ENCODE peak calls at places on chromosomes 12 and 14, in ten cellular contexts. Z is tibial artery; G is CD8-positive, alpha-beta memory T cell; Y is neural progenitor cell; T is ascending aorta; E is brain microvascular endothelial cell; N is prostate gland; O is lung; M is left ventricle myocardium inferior; P is dorsolateral prefrontal cortex. J is an unnamed sample.
A peak's percentile ranks its signal among the peaks of the same experiment; 100 is the strongest.

GRCh38 chr12:6280672-6281071 is 29.8 kb upstream of the PLEKHG6 start:
- DNase-seq in Z (peak; percentile 53), G (no peak), Y (no peak), T (no peak), E (no peak), N (no peak), O (no peak), M (no peak), P (no peak), J (peak; percentile 63)

GRCh38 chr12:2688381-2688881 is 106.3 kb upstream of the FKBP4 start:
- DNase-seq in Z (peak; percentile 59), G (no peak), Y (no peak), T (no peak), E (no peak), N (no peak), O (peak; percentile 14), M (no peak), P (peak; percentile 1), J (no peak)

GRCh38 chr12:76714861-76715260 is 49.1 kb upstream of the ZDHHC17 start:
- DNase-seq in Z (no peak), G (no peak), Y (no peak), T (no peak), E (no peak), N (no peak), O (no peak), M (no peak), P (no peak), J (no peak)

GRCh38 chr14:83463500-83464098 is 1929.9 kb upstream of the SEL1L start:
- DNase-seq in Z (no peak), G (no peak), Y (peak; percentile 84), T (no peak), E (peak; percentile 76), N (peak; percentile 15), O (peak; percentile 36), M (no peak), P (no peak), J (no peak)

GRCh38 chr12:749871-750270 is 2.5 kb upstream of the WNK1 start:
- DNase-seq in Z (no peak), G (no peak), Y (no peak), T (no peak), E (no peak), N (no peak), O (no peak), M (no peak), P (no peak), J (no peak)

GRCh38 chr14:93115920-93116675 is at the start of gene ITPK1:
- DNase-seq in Z (peak; percentile 78), G (peak; percentile 41), Y (peak; percentile 92), T (no peak), E (no peak), N (peak; percentile 23), O (peak; percentile 34), M (peak; percentile 55), P (peak; percentile 39), J (peak; percentile 94)

GRCh38 chr14:86654558-86655184 is 1124.7 kb downstream of the FLRT2 start:
- DNase-seq in Z (no peak), G (peak; percentile 7), Y (peak; percentile 81), T (no peak), E (peak; percentile 27), N (no peak), O (peak; percentile 45), M (peak; percentile 23), P (no peak), J (no peak)

GRCh38 chr12:26564391-26564790 is 268.6 kb downstream of the ITPR2 start:
- DNase-seq in Z (no peak), G (no peak), Y (no peak), T (no peak), E (peak; percentile 38), N (no peak), O (no peak), M (no peak), P (no peak), J (no peak)

DNA sequence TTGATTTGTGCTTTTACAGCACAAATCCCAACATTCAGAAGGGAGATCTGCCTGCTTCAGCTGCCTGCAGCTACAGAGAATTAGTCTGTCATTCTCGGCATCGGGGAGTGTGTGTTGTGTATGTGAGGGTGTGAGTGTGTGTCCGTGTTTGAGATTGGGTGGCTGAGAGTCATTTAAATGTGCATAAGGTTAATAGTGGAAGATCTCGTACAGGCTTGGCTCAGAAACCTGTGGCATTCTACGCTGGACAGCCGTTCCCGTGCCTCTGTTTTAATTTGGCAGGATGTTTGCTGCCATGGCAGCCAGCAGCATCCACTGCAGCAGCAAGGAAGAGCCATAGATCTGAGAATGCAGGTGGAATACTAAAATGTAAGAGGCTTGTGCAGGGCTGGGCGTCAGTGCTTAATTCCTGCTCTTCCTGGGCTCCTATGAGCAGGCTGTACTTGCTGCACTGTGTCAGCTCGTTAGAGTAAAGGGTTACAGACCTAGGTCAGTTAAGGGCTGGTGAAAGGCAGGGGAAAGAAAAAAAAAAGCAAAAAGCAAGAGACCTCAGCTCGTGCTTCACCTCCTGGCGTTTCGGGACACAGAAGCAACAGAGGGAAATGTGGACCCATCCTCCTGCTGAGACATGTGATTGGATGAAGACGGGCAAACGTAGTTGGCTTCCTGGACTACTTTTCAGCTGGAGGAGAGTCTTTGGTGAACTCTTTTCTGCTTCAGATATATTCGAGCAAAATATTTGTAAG is 205.4 kb downstream of the NAV3 start:
- DNase-seq in Z (no peak), G (no peak), Y (peak; percentile 16), T (no peak), E (no peak), N (no peak), O (no peak), M (no peak), P (peak; percentile 51), J (no peak)
- H3K27ac ChIP-seq in Z (no peak overlapping the region), G (no peak overlapping the region), Y (no peak overlapping the region), T (no peak overlapping the region), E (no peak overlapping the region), N (no peak overlapping the region), O (peak overlapping the region; percentile 9), M (no peak overlapping the region), P (peak overlapping the region; percentile 68), J (no peak overlapping the region)

GRCh38 chr12:114685320-114685781 is 1.4 kb upstream of the TBX3 start:
- DNase-seq in Z (no peak), G (no peak), Y (peak; percentile 41), T (no peak), E (no peak), N (no peak), O (no peak), M (no peak), P (no peak), J (no peak)

GRCh38 chr12:114685869-114686268 is 1.9 kb upstream of the TBX3 start:
- DNase-seq in Z (no peak), G (no peak), Y (peak; percentile 70), T (no peak), E (no peak), N (no peak), O (no peak), M (no peak), P (no peak), J (no peak)

GRCh38 chr12:114684098-114684869 is at the start of gene TBX3:
- DNase-seq in Z (peak; percentile 92), G (no peak), Y (peak; percentile 98), T (peak; percentile 73), E (peak; percentile 97), N (peak; percentile 99), O (peak; percentile 88), M (peak; percentile 93), P (peak; percentile 18), J (peak; percentile 88)

GRCh38 chr12:114683709-114684097 is 272 bp downstream of the TBX3 start:
- DNase-seq in Z (no peak), G (no peak), Y (no peak), T (no peak), E (no peak), N (no peak), O (no peak), M (no peak), P (no peak), J (no peak)

DNA sequence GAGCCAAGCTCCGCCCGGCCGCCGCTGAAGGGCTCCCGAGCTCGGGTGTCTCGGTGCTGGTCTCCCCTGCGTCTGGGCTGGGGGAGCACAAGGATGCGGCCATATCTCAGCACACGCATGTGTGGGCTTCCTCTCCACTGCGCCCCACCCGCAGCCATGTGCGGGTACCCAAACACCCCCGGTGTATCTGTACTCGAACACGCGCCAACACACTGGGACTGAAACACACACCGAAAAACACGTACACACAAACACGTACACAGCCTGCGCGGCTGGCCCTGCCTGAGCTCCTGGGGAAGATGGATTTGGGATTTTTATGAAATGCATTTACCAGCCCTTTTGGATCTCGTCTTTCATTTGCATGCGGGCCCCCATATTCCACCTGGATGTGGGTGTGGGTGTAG is 897 bp upstream of the TBX3 start:
- DNase-seq in Z (no peak), G (no peak), Y (no peak), T (no peak), E (no peak), N (no peak), O (no peak), M (no peak), P (no peak), J (no peak)
- H3K27me3 ChIP-seq in Z (peaks cover 27% of the 10 kb centered on the region), G (peaks cover 65% of the 10 kb centered on the region), Y (peaks cover 99% of the 10 kb centered on the region), T (peaks cover 9% of the 10 kb centered on the region), E (peaks cover 27% of the 10 kb centered on the region), N (no peaks in the 10 kb centered on the region), O (no peaks in the 10 kb centered on the region), M (peaks cover 50% of the 10 kb centered on the region), P (peaks cover 24% of the 10 kb centered on the region), J (peaks cover 4% of the 10 kb centered on the region)

GRCh38 chr12:131930510-131930909 is 1.4 kb downstream of the PUS1 start:
- DNase-seq in Z (no peak), G (no peak), Y (no peak), T (no peak), E (no peak), N (no peak), O (no peak), M (no peak), P (no peak), J (no peak)

GRCh38 chr12:131928080-131928764 is 854 bp upstream of the PUS1 start:
- DNase-seq in Z (no peak), G (no peak), Y (no peak), T (no peak), E (no peak), N (no peak), O (no peak), M (no peak), P (no peak), J (no peak)

GRCh38 chr12:131928765-131929529 is at the start of gene PUS1:
- DNase-seq in Z (peak; percentile 97), G (peak; percentile 91), Y (peak; percentile 98), T (peak; percentile 67), E (peak; percentile 89), N (peak; percentile 92), O (peak; percentile 94), M (peak; percentile 95), P (peak; percentile 94), J (peak; percentile 98)

GRCh38 chr12:131927110-131928079 is 1.7 kb upstream of the PUS1 start:
- DNase-seq in Z (no peak), G (no peak), Y (no peak), T (no peak), E (no peak), N (no peak), O (no peak), M (no peak), P (no peak), J (no peak)

GRCh38 chr12:131929530-131930456 is 717 bp downstream of the PUS1 start:
- DNase-seq in Z (no peak), G (no peak), Y (peak; percentile 71), T (no peak), E (peak; percentile 18), N (no peak), O (no peak), M (no peak), P (no peak), J (peak; percentile 90)
- H3K27ac ChIP-seq in Z (peak overlapping the region; percentile 52), G (peak overlapping the region; percentile 65), Y (peak overlapping the region; percentile 71), T (no peak overlapping the region), E (peak overlapping the region; percentile 84), N (no peak overlapping the region), O (peak overlapping the region; percentile 13), M (peak overlapping the region; percentile 98), P (no peak overlapping the region), J (peak overlapping the region; percentile 96)

DNA sequence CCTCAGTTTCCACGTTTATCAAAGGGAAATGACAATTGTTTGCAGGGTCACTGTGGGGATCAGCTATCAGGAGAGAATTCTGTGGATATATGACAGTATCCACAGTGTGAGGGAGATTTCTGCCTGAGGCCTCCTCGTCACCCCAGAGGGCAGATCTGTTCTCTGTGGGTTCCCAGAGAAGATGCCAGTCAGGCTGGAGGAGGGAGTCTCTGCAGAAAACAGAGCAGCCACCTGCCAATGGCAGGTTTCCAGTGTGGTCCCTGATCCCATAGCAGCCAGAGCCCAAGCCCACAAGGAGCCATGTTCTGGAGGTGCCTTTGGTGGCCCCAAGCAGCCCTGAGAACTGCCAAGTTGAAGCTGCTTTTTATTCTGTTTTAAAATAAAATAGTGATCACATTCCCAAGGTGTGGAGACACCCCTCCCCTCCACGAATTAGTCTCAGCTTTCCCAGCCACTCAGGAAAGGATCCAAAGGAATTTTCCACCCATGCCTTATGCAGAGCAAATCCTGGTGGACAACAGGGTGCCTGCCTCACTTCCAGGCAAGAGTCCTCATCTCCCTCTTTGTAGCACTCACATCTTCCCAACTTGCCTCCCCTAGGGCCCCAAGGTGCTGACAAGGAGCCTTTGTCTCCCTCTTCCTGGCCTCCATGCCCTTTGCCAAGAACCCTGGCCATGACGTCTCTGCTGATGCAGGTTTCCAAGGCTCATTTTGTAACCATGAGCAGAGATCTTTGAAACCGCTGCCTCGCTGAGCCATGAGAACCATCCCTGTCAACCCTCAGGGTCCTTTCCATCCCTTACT is 20.4 kb downstream of the CMKLR1 start:
- DNase-seq in Z (no peak), G (no peak), Y (no peak), T (no peak), E (no peak), N (no peak), O (no peak), M (no peak), P (peak; percentile 55), J (no peak)
- H3K27me3 ChIP-seq in Z (no peaks in the 10 kb centered on the region), G (no peaks in the 10 kb centered on the region), Y (no peaks in the 10 kb centered on the region), T (no peaks in the 10 kb centered on the region), E (no peaks in the 10 kb centered on the region), N (no peaks in the 10 kb centered on the region), O (no peaks in the 10 kb centered on the region), M (no peaks in the 10 kb centered on the region), P (no peaks in the 10 kb centered on the region), J (no peaks in the 10 kb centered on the region)

J was measured in spleen.